ENCODE peak calls at places on chromosomes 13 and 19, in nine cellular contexts. One of them, this sample, is unnamed.

GRCh38 chr19:11044436-11044835 is 44.8 kb upstream of the LDLR start:
- DNase-seq in activated naive CD8-positive, alpha-beta T cell treated with anti-CD3 and anti-CD28 coated beads, Interleukin-2, amount 50 U/mL, for 24 hours: no peak
- DNase-seq in midbrain: no peak
- DNase-seq in activated CD8-positive, alpha-beta T cell treated with anti-CD3 and anti-CD28 coated beads for 36 hours: no peak
- DNase-seq in IMR-90: no peak
- DNase-seq in fibroblast of pulmonary artery: no peak
- DNase-seq in HFF-Myc: no peak
- DNase-seq in naive thymus-derived CD8-positive, alpha-beta T cell: no peak
- DNase-seq in uterus: peak
- DNase-seq in this sample: no peak

GRCh38 chr19:16585808-16586476 is 13.7 kb upstream of the SLC35E1 start:
- DNase-seq in naive thymus-derived CD8-positive, alpha-beta T cell: no peak
- DNase-seq in uterus: no peak
- DNase-seq in HFF-Myc: no peak
- DNase-seq in IMR-90: peak
- DNase-seq in midbrain: no peak
- DNase-seq in activated CD8-positive, alpha-beta T cell treated with anti-CD3 and anti-CD28 coated beads for 36 hours: peak
- DNase-seq in fibroblast of pulmonary artery: no peak
- DNase-seq in activated naive CD8-positive, alpha-beta T cell treated with anti-CD3 and anti-CD28 coated beads, Interleukin-2, amount 50 U/mL, for 24 hours: peak
- DNase-seq in this sample: no peak

GRCh38 chr13:110006304-110006703 is 219.9 kb upstream of the IRS2 start:
- DNase-seq in activated naive CD8-positive, alpha-beta T cell treated with anti-CD3 and anti-CD28 coated beads, Interleukin-2, amount 50 U/mL, for 24 hours: no peak
- DNase-seq in activated CD8-positive, alpha-beta T cell treated with anti-CD3 and anti-CD28 coated beads for 36 hours: no peak
- DNase-seq in naive thymus-derived CD8-positive, alpha-beta T cell: no peak
- DNase-seq in uterus: peak
- DNase-seq in HFF-Myc: no peak
- DNase-seq in IMR-90: peak
- DNase-seq in fibroblast of pulmonary artery: peak
- DNase-seq in midbrain: no peak
- DNase-seq in this sample: peak

GRCh38 chr19:43476606-43477005 is 11.2 kb upstream of the LYPD3 start:
- DNase-seq in activated naive CD8-positive, alpha-beta T cell treated with anti-CD3 and anti-CD28 coated beads, Interleukin-2, amount 50 U/mL, for 24 hours: no peak
- DNase-seq in naive thymus-derived CD8-positive, alpha-beta T cell: no peak
- DNase-seq in midbrain: no peak
- DNase-seq in IMR-90: peak
- DNase-seq in HFF-Myc: peak
- DNase-seq in uterus: no peak
- DNase-seq in fibroblast of pulmonary artery: peak
- DNase-seq in activated CD8-positive, alpha-beta T cell treated with anti-CD3 and anti-CD28 coated beads for 36 hours: no peak
- DNase-seq in this sample: peak

GRCh38 chr19:9995999-9996398 is 14.3 kb downstream of the COL5A3 start:
- DNase-seq in fibroblast of pulmonary artery: no peak
- DNase-seq in IMR-90: peak
- DNase-seq in uterus: no peak
- DNase-seq in activated naive CD8-positive, alpha-beta T cell treated with anti-CD3 and anti-CD28 coated beads, Interleukin-2, amount 50 U/mL, for 24 hours: no peak
- DNase-seq in activated CD8-positive, alpha-beta T cell treated with anti-CD3 and anti-CD28 coated beads for 36 hours: no peak
- DNase-seq in naive thymus-derived CD8-positive, alpha-beta T cell: no peak
- DNase-seq in HFF-Myc: no peak
- DNase-seq in midbrain: no peak
- DNase-seq in this sample: no peak

GRCh38 chr19:44643605-44644390 is at the start of gene PVR:
- DNase-seq in HFF-Myc: no peak
- DNase-seq in naive thymus-derived CD8-positive, alpha-beta T cell: peak
- DNase-seq in uterus: peak
- DNase-seq in midbrain: peak
- DNase-seq in activated naive CD8-positive, alpha-beta T cell treated with anti-CD3 and anti-CD28 coated beads, Interleukin-2, amount 50 U/mL, for 24 hours: peak
- DNase-seq in activated CD8-positive, alpha-beta T cell treated with anti-CD3 and anti-CD28 coated beads for 36 hours: peak
- DNase-seq in IMR-90: peak
- DNase-seq in fibroblast of pulmonary artery: peak
- DNase-seq in this sample: peak

GRCh38 chr19:40673377-40673776 is 17.1 kb downstream of the NUMBL start:
- DNase-seq in activated CD8-positive, alpha-beta T cell treated with anti-CD3 and anti-CD28 coated beads for 36 hours: no peak
- DNase-seq in uterus: no peak
- DNase-seq in activated naive CD8-positive, alpha-beta T cell treated with anti-CD3 and anti-CD28 coated beads, Interleukin-2, amount 50 U/mL, for 24 hours: no peak
- DNase-seq in HFF-Myc: no peak
- DNase-seq in fibroblast of pulmonary artery: no peak
- DNase-seq in midbrain: no peak
- DNase-seq in IMR-90: no peak
- DNase-seq in naive thymus-derived CD8-positive, alpha-beta T cell: no peak
- DNase-seq in this sample: no peak

GRCh38 chr19:31304877-31305312 is 44.3 kb downstream of the TSHZ3 start:
- DNase-seq in IMR-90: no peak
- DNase-seq in midbrain: no peak
- DNase-seq in activated naive CD8-positive, alpha-beta T cell treated with anti-CD3 and anti-CD28 coated beads, Interleukin-2, amount 50 U/mL, for 24 hours: no peak
- DNase-seq in naive thymus-derived CD8-positive, alpha-beta T cell: no peak
- DNase-seq in activated CD8-positive, alpha-beta T cell treated with anti-CD3 and anti-CD28 coated beads for 36 hours: no peak
- DNase-seq in fibroblast of pulmonary artery: peak
- DNase-seq in uterus: no peak
- DNase-seq in HFF-Myc: no peak
- DNase-seq in this sample: peak

GRCh38 chr19:3324405-3324856 is 42.0 kb upstream of the NFIC start:
- DNase-seq in fibroblast of pulmonary artery: peak
- DNase-seq in activated CD8-positive, alpha-beta T cell treated with anti-CD3 and anti-CD28 coated beads for 36 hours: peak
- DNase-seq in HFF-Myc: no peak
- DNase-seq in IMR-90: no peak
- DNase-seq in midbrain: no peak
- DNase-seq in naive thymus-derived CD8-positive, alpha-beta T cell: peak
- DNase-seq in activated naive CD8-positive, alpha-beta T cell treated with anti-CD3 and anti-CD28 coated beads, Interleukin-2, amount 50 U/mL, for 24 hours: peak
- DNase-seq in uterus: no peak
- DNase-seq in this sample: peak

GRCh38 chr19:50214699-50215543 is 11.5 kb downstream of the MYH14 start:
- DNase-seq in uterus: no peak
- DNase-seq in IMR-90: no peak
- DNase-seq in activated naive CD8-positive, alpha-beta T cell treated with anti-CD3 and anti-CD28 coated beads, Interleukin-2, amount 50 U/mL, for 24 hours: no peak
- DNase-seq in midbrain: no peak
- DNase-seq in fibroblast of pulmonary artery: no peak
- DNase-seq in HFF-Myc: no peak
- DNase-seq in naive thymus-derived CD8-positive, alpha-beta T cell: no peak
- DNase-seq in activated CD8-positive, alpha-beta T cell treated with anti-CD3 and anti-CD28 coated beads for 36 hours: no peak
- DNase-seq in this sample: no peak

GRCh38 chr13:36130542-36131214 is 504 bp downstream of the DCLK1 start:
- DNase-seq in naive thymus-derived CD8-positive, alpha-beta T cell: no peak
- DNase-seq in activated naive CD8-positive, alpha-beta T cell treated with anti-CD3 and anti-CD28 coated beads, Interleukin-2, amount 50 U/mL, for 24 hours: no peak
- DNase-seq in midbrain: no peak
- DNase-seq in fibroblast of pulmonary artery: no peak
- DNase-seq in activated CD8-positive, alpha-beta T cell treated with anti-CD3 and anti-CD28 coated beads for 36 hours: no peak
- DNase-seq in HFF-Myc: no peak
- DNase-seq in uterus: peak
- DNase-seq in IMR-90: no peak
- DNase-seq in this sample: peak

GRCh38 chr13:51240888-51241475 is 18.8 kb downstream of the FAM124A start:
- DNase-seq in activated naive CD8-positive, alpha-beta T cell treated with anti-CD3 and anti-CD28 coated beads, Interleukin-2, amount 50 U/mL, for 24 hours: no peak
- DNase-seq in activated CD8-positive, alpha-beta T cell treated with anti-CD3 and anti-CD28 coated beads for 36 hours: no peak
- DNase-seq in uterus: peak
- DNase-seq in fibroblast of pulmonary artery: peak
- DNase-seq in naive thymus-derived CD8-positive, alpha-beta T cell: no peak
- DNase-seq in HFF-Myc: no peak
- DNase-seq in midbrain: peak
- DNase-seq in IMR-90: no peak
- DNase-seq in this sample: no peak

GRCh38 chr13:50457430-50458393 is 385.8 kb downstream of the DLEU7 start:
- DNase-seq in naive thymus-derived CD8-positive, alpha-beta T cell: no peak
- DNase-seq in activated naive CD8-positive, alpha-beta T cell treated with anti-CD3 and anti-CD28 coated beads, Interleukin-2, amount 50 U/mL, for 24 hours: no peak
- DNase-seq in IMR-90: no peak
- DNase-seq in activated CD8-positive, alpha-beta T cell treated with anti-CD3 and anti-CD28 coated beads for 36 hours: no peak
- DNase-seq in uterus: no peak
- DNase-seq in midbrain: no peak
- DNase-seq in HFF-Myc: no peak
- DNase-seq in fibroblast of pulmonary artery: no peak
- DNase-seq in this sample: no peak

GRCh38 chr19:6458695-6459355 is 767 bp downstream of the SLC25A23 start:
- DNase-seq in activated naive CD8-positive, alpha-beta T cell treated with anti-CD3 and anti-CD28 coated beads, Interleukin-2, amount 50 U/mL, for 24 hours: no peak
- DNase-seq in HFF-Myc: no peak
- DNase-seq in IMR-90: no peak
- DNase-seq in naive thymus-derived CD8-positive, alpha-beta T cell: no peak
- DNase-seq in fibroblast of pulmonary artery: no peak
- DNase-seq in uterus: no peak
- DNase-seq in activated CD8-positive, alpha-beta T cell treated with anti-CD3 and anti-CD28 coated beads for 36 hours: no peak
- DNase-seq in midbrain: no peak
- DNase-seq in this sample: no peak

GRCh38 chr13:51270606-51271005 is 48.4 kb downstream of the FAM124A start:
- DNase-seq in IMR-90: no peak
- DNase-seq in midbrain: peak
- DNase-seq in fibroblast of pulmonary artery: no peak
- DNase-seq in activated naive CD8-positive, alpha-beta T cell treated with anti-CD3 and anti-CD28 coated beads, Interleukin-2, amount 50 U/mL, for 24 hours: no peak
- DNase-seq in HFF-Myc: no peak
- DNase-seq in activated CD8-positive, alpha-beta T cell treated with anti-CD3 and anti-CD28 coated beads for 36 hours: no peak
- DNase-seq in uterus: no peak
- DNase-seq in naive thymus-derived CD8-positive, alpha-beta T cell: no peak
- DNase-seq in this sample: no peak

GRCh38 chr13:112814905-112815585 is 125.2 kb downstream of the ATP11A start:
- DNase-seq in fibroblast of pulmonary artery: peak
- DNase-seq in activated CD8-positive, alpha-beta T cell treated with anti-CD3 and anti-CD28 coated beads for 36 hours: no peak
- DNase-seq in naive thymus-derived CD8-positive, alpha-beta T cell: no peak
- DNase-seq in uterus: no peak
- DNase-seq in HFF-Myc: no peak
- DNase-seq in activated naive CD8-positive, alpha-beta T cell treated with anti-CD3 and anti-CD28 coated beads, Interleukin-2, amount 50 U/mL, for 24 hours: no peak
- DNase-seq in midbrain: no peak
- DNase-seq in IMR-90: peak
- DNase-seq in this sample: peak

GRCh38 chr19:18342090-18342632 is 1.8 kb downstream of the PGPEP1 start:
- DNase-seq in midbrain: no peak
- DNase-seq in IMR-90: no peak
- DNase-seq in activated naive CD8-positive, alpha-beta T cell treated with anti-CD3 and anti-CD28 coated beads, Interleukin-2, amount 50 U/mL, for 24 hours: no peak
- DNase-seq in uterus: no peak
- DNase-seq in activated CD8-positive, alpha-beta T cell treated with anti-CD3 and anti-CD28 coated beads for 36 hours: no peak
- DNase-seq in HFF-Myc: no peak
- DNase-seq in fibroblast of pulmonary artery: no peak
- DNase-seq in naive thymus-derived CD8-positive, alpha-beta T cell: no peak
- DNase-seq in this sample: no peak

GRCh38 chr19:4620675-4621074 is 18.6 kb upstream of the TNFAIP8L1 start:
- DNase-seq in naive thymus-derived CD8-positive, alpha-beta T cell: no peak
- DNase-seq in activated CD8-positive, alpha-beta T cell treated with anti-CD3 and anti-CD28 coated beads for 36 hours: no peak
- DNase-seq in midbrain: no peak
- DNase-seq in fibroblast of pulmonary artery: no peak
- DNase-seq in IMR-90: no peak
- DNase-seq in uterus: no peak
- DNase-seq in HFF-Myc: no peak
- DNase-seq in activated naive CD8-positive, alpha-beta T cell treated with anti-CD3 and anti-CD28 coated beads, Interleukin-2, amount 50 U/mL, for 24 hours: no peak
- DNase-seq in this sample: no peak

GRCh38 chr19:40444181-40445005 is at the start of gene SERTAD3:
- DNase-seq in fibroblast of pulmonary artery: peak
- DNase-seq in naive thymus-derived CD8-positive, alpha-beta T cell: peak
- DNase-seq in uterus: peak
- DNase-seq in midbrain: peak
- DNase-seq in IMR-90: peak
- DNase-seq in activated naive CD8-positive, alpha-beta T cell treated with anti-CD3 and anti-CD28 coated beads, Interleukin-2, amount 50 U/mL, for 24 hours: peak
- DNase-seq in activated CD8-positive, alpha-beta T cell treated with anti-CD3 and anti-CD28 coated beads for 36 hours: peak
- DNase-seq in HFF-Myc: no peak
- DNase-seq in this sample: peak

GRCh38 chr19:43534811-43535761 is 2.1 kb downstream of the ZNF575 start:
- DNase-seq in midbrain: peak
- DNase-seq in fibroblast of pulmonary artery: peak
- DNase-seq in activated naive CD8-positive, alpha-beta T cell treated with anti-CD3 and anti-CD28 coated beads, Interleukin-2, amount 50 U/mL, for 24 hours: peak
- DNase-seq in uterus: peak
- DNase-seq in naive thymus-derived CD8-positive, alpha-beta T cell: peak
- DNase-seq in HFF-Myc: no peak
- DNase-seq in activated CD8-positive, alpha-beta T cell treated with anti-CD3 and anti-CD28 coated beads for 36 hours: peak
- DNase-seq in IMR-90: peak
- DNase-seq in this sample: peak

GRCh38 chr19:46513461-46514236 is 18.0 kb upstream of the PNMA8B start:
- DNase-seq in activated naive CD8-positive, alpha-beta T cell treated with anti-CD3 and anti-CD28 coated beads, Interleukin-2, amount 50 U/mL, for 24 hours: peak
- DNase-seq in HFF-Myc: peak
- DNase-seq in activated CD8-positive, alpha-beta T cell treated with anti-CD3 and anti-CD28 coated beads for 36 hours: peak
- DNase-seq in naive thymus-derived CD8-positive, alpha-beta T cell: peak
- DNase-seq in uterus: peak
- DNase-seq in midbrain: peak
- DNase-seq in fibroblast of pulmonary artery: peak
- DNase-seq in IMR-90: peak
- DNase-seq in this sample: peak